ENCODE peak calls at places on chromosome 19, in ten cellular contexts. D, C, L, I, G, Q, B, A, S and U are unnamed samples.

GRCh38 chr19:51458899-51459592 is 792 bp upstream of the SIGLEC8 start:
- DNase-seq in D (no peak), A (no peak), L (no peak), I (no peak), S (no peak), B (no peak), G (no peak), Q (no peak), C (no peak), U (no peak)

GRCh38 chr19:52492201-52492960 is 35.1 kb upstream of the ZNF808 start:
- DNase-seq in I (no peak), D (peak), Q (peak), A (no peak), L (peak), C (no peak), S (no peak), G (no peak), B (no peak), U (no peak)

GRCh38 chr19:35027009-35027408 is 3.3 kb upstream of the SCN1B start:
- DNase-seq in B (no peak), Q (no peak), S (no peak), I (no peak), A (no peak), G (no peak), L (no peak), C (no peak), D (no peak), U (no peak)

GRCh38 chr19:19672816-19673215 is 4.2 kb downstream of the ZNF101 start:
- DNase-seq in G (no peak), B (peak), D (no peak), C (no peak), Q (no peak), L (no peak), I (no peak), A (no peak), S (no peak), U (no peak)

GRCh38 chr19:44824758-44825157 is 15.9 kb downstream of the BCAM start:
- DNase-seq in L (no peak), S (no peak), A (no peak), B (no peak), C (no peak), I (no peak), Q (no peak), G (no peak), D (no peak), U (no peak)

GRCh38 chr19:18131841-18132596 is 20.9 kb upstream of the PIK3R2 start:
- DNase-seq in B (no peak), A (no peak), S (no peak), C (no peak), I (no peak), Q (peak), D (peak), G (no peak), L (peak), U (no peak)

GRCh38 chr19:4970558-4971423 is 1.9 kb downstream of the KDM4B start:
- DNase-seq in B (peak), A (no peak), D (peak), Q (no peak), C (peak), S (peak), L (no peak), I (no peak), G (no peak), U (no peak)

GRCh38 chr19:50293263-50294004 is 35.7 kb downstream of the KCNC3 start:
- DNase-seq in L (no peak), B (no peak), I (no peak), C (peak), S (no peak), G (no peak), Q (no peak), A (no peak), D (peak), U (no peak)

GRCh38 chr19:39126312-39126561 is 651 bp downstream of the PAK4 start:
- DNase-seq in B (no peak), L (no peak), Q (no peak), D (no peak), A (no peak), S (no peak), G (no peak), I (no peak), C (no peak), U (no peak)

GRCh38 chr19:39924952-39925351 is 9.5 kb downstream of the FCGBP start:
- DNase-seq in C (no peak), G (no peak), B (no peak), S (no peak), Q (no peak), L (no peak), I (no peak), D (no peak), A (no peak), U (no peak)

GRCh38 chr19:10290876-10291553 is 1.3 kb downstream of the ICAM5 start:
- DNase-seq in Q (peak), C (no peak), G (peak), S (peak), D (peak), B (peak), I (peak), A (no peak), L (peak), U (peak)

GRCh38 chr19:30209617-30210600 is 162.3 kb upstream of the ZNF536 start:
- DNase-seq in G (no peak), D (no peak), B (no peak), Q (no peak), A (no peak), L (no peak), C (no peak), S (no peak), I (no peak), U (no peak)

GRCh38 chr19:29552454-29553280 is 26.9 kb downstream of the VSTM2B start:
- DNase-seq in C (no peak), Q (no peak), L (no peak), I (no peak), A (no peak), D (no peak), B (no peak), G (no peak), S (no peak), U (no peak)

GRCh38 chr19:22532388-22533310 is 101.5 kb upstream of the ZNF492 start:
- DNase-seq in B (no peak), I (no peak), G (no peak), D (no peak), A (no peak), L (no peak), Q (no peak), S (peak), C (peak), U (no peak)

GRCh38 chr19:16327911-16328823 is 3.5 kb downstream of the KLF2 start:
- DNase-seq in I (no peak), B (peak), C (peak), L (no peak), S (peak), G (peak), Q (no peak), A (peak), D (no peak), U (peak)

GRCh38 chr19:1089891-1090290 is 5.3 kb downstream of the POLR2E start:
- DNase-seq in I (no peak), D (no peak), C (no peak), B (no peak), A (no peak), G (no peak), S (no peak), L (no peak), Q (no peak), U (no peak)

GRCh38 chr19:41409288-41409687 is 11.7 kb downstream of the BCKDHA start:
- DNase-seq in S (no peak), G (no peak), I (no peak), B (peak), C (no peak), Q (no peak), L (no peak), D (peak), A (no peak), U (no peak)

GRCh38 chr19:1237754-1238372 is at the start of gene CBARP:
- DNase-seq in Q (peak), D (no peak), S (peak), G (peak), A (no peak), I (peak), C (no peak), B (peak), L (peak), U (peak)

GRCh38 chr19:45638930-45639729 is at the start of gene EML2:
- DNase-seq in B (peak), A (no peak), C (peak), I (peak), Q (peak), S (peak), L (peak), D (peak), G (peak), U (peak)

GRCh38 chr19:29505034-29505824 is 20.6 kb upstream of the VSTM2B start:
- DNase-seq in D (peak), C (peak), Q (peak), I (no peak), G (no peak), L (no peak), S (no peak), B (no peak), A (no peak), U (no peak)

GRCh38 chr19:34475026-34475974 is 6.3 kb upstream of the WTIP start:
- DNase-seq in G (peak), D (no peak), S (no peak), C (no peak), B (peak), I (peak), A (no peak), L (no peak), Q (no peak), U (no peak)

GRCh38 chr19:8390617-8390981 is 439 bp downstream of the RAB11B start:
- DNase-seq in B (peak), S (peak), A (peak), D (peak), G (peak), Q (peak), L (peak), I (peak), C (peak), U (peak)

GRCh38 chr19:13150919-13151604 is 851 bp downstream of the IER2 start:
- DNase-seq in Q (peak), A (no peak), G (no peak), D (peak), C (no peak), L (no peak), I (peak), B (peak), S (peak), U (peak)

GRCh38 chr19:3263866-3264265 is 39.4 kb downstream of the CELF5 start:
- DNase-seq in D (no peak), I (no peak), B (no peak), S (no peak), C (no peak), G (no peak), Q (no peak), L (no peak), A (no peak), U (no peak)

GRCh38 chr19:18674616-18675015 is 8.9 kb upstream of the CRTC1 start:
- DNase-seq in C (no peak), G (no peak), I (no peak), D (no peak), Q (no peak), L (no peak), B (peak), S (peak), A (no peak), U (no peak)

GRCh38 chr19:41784337-41785239 is 11.8 kb upstream of the CEACAM3 start:
- DNase-seq in C (no peak), Q (no peak), S (no peak), G (no peak), D (no peak), B (no peak), I (no peak), L (no peak), A (no peak), U (no peak)

GRCh38 chr19:45960595-45961235 is 12.9 kb downstream of the NOVA2 start:
- DNase-seq in B (no peak), C (no peak), S (no peak), Q (peak), L (peak), I (no peak), A (no peak), D (peak), G (no peak), U (no peak)

GRCh38 chr19:45767881-45768643 is 990 bp downstream of the SIX5 start:
- DNase-seq in C (peak), A (no peak), L (peak), Q (peak), S (peak), G (peak), I (peak), D (peak), B (peak), U (peak)

GRCh38 chr19:33947565-33947964 is 150.9 kb downstream of the KCTD15 start:
- DNase-seq in D (no peak), S (no peak), G (no peak), B (peak), C (no peak), L (no peak), Q (no peak), A (no peak), I (no peak), U (no peak)

GRCh38 chr19:53193534-53194222 is 520 bp upstream of the ZNF665 start:
- DNase-seq in A (no peak), G (no peak), S (no peak), Q (no peak), I (no peak), L (no peak), B (no peak), D (no peak), C (no peak), U (no peak)

GRCh38 chr19:32886241-32886640 is 16.7 kb upstream of the SLC7A9 start:
- DNase-seq in C (no peak), L (no peak), S (no peak), I (no peak), D (no peak), B (no peak), A (no peak), G (no peak), Q (no peak), U (no peak)

GRCh38 chr19:4933528-4933927 is 24.2 kb downstream of the UHRF1 start:
- DNase-seq in L (no peak), B (no peak), A (no peak), Q (no peak), S (no peak), I (no peak), C (no peak), D (no peak), G (no peak), U (no peak)

GRCh38 chr19:6273701-6274601 is 5.8 kb downstream of the MLLT1 start:
- DNase-seq in I (peak), Q (peak), C (peak), S (peak), L (no peak), D (peak), G (no peak), A (peak), B (peak), U (no peak)

GRCh38 chr19:4042731-4043082 is 24.0 kb downstream of the ZBTB7A start:
- DNase-seq in A (no peak), L (no peak), S (no peak), C (no peak), Q (no peak), D (no peak), B (no peak), G (no peak), I (no peak), U (no peak)